ENCODE peak calls at places on chromosomes 1 and 21, in six cellular contexts. W, V, U, F, D and J are unnamed samples.

GRCh38 chr1:245599413-245600174 is 444.8 kb downstream of the KIF26B start:
- DNase-seq in W (peak; percentile 99), V (no peak), U (peak; percentile 84), F (no peak), D (peak; percentile 75), J (no peak)

GRCh38 chr1:25549273-25550154 is 6.1 kb downstream of the LDLRAP1 start:
- DNase-seq in W (no peak), V (no peak), U (peak; percentile 81), F (peak; percentile 87), D (peak; percentile 80), J (no peak)

GRCh38 chr1:167601442-167602380 is 28.3 kb upstream of the RCSD1 start:
- DNase-seq in W (no peak), V (no peak), U (no peak), F (no peak), D (peak; percentile 81), J (no peak)

GRCh38 chr1:101261629-101262028 is 24.8 kb downstream of the S1PR1 start:
- DNase-seq in W (no peak), V (no peak), U (no peak), F (no peak), D (no peak), J (no peak)

GRCh38 chr1:83857705-83858104 is 141.2 kb downstream of the TTLL7 start:
- DNase-seq in W (no peak), V (no peak), U (no peak), F (no peak), D (no peak), J (no peak)

GRCh38 chr1:160459687-160460086 is 59.3 kb downstream of the VANGL2 start:
- DNase-seq in W (no peak), V (no peak), U (no peak), F (no peak), D (no peak), J (no peak)

GRCh38 chr21:38323721-38324591 is 67.2 kb downstream of the KCNJ15 start:
- DNase-seq in W (peak; percentile 70), V (no peak), U (peak; percentile 95), F (no peak), D (no peak), J (no peak)

GRCh38 chr1:230208619-230209261 is 141.7 kb downstream of the GALNT2 start:
- DNase-seq in W (no peak), V (no peak), U (no peak), F (no peak), D (no peak), J (no peak)

GRCh38 chr1:58904299-58905125 is 120.7 kb upstream of the JUN start:
- DNase-seq in W (no peak), V (no peak), U (no peak), F (no peak), D (no peak), J (no peak)

GRCh38 chr1:61844006-61844405 is 101.7 kb downstream of the PATJ start:
- DNase-seq in W (no peak), V (no peak), U (no peak), F (no peak), D (no peak), J (no peak)

GRCh38 chr1:33219886-33220661 is 36.2 kb upstream of the ZNF362 start:
- DNase-seq in W (no peak), V (no peak), U (peak; percentile 55), F (peak; percentile 33), D (no peak), J (no peak)

GRCh38 chr1:31669786-31670582 is 25.3 kb upstream of the PEF1 start:
- DNase-seq in W (peak; percentile 62), V (peak; percentile 42), U (peak; percentile 68), F (peak; percentile 73), D (peak; percentile 58), J (no peak)

GRCh38 chr1:23664837-23665795 is 26.5 kb upstream of the RPL11 start:
- DNase-seq in W (peak; percentile 26), V (no peak), U (peak; percentile 34), F (peak; percentile 24), D (peak; percentile 81), J (no peak)

GRCh38 chr21:29538115-29538514 is 239.4 kb downstream of the BACH1 start:
- DNase-seq in W (peak; percentile 50), V (no peak), U (peak; percentile 68), F (no peak), D (no peak), J (no peak)

GRCh38 chr21:42578761-42579415 is 65.2 kb downstream of the SLC37A1 start:
- DNase-seq in W (no peak), V (no peak), U (no peak), F (no peak), D (no peak), J (no peak)

GRCh38 chr21:33300701-33301631 is 23.8 kb upstream of the IFNAR1 start:
- DNase-seq in W (no peak), V (no peak), U (no peak), F (no peak), D (no peak), J (no peak)

GRCh38 chr1:43704838-43705237 is 2.5 kb upstream of the ST3GAL3 start:
- DNase-seq in W (peak; percentile 55), V (no peak), U (no peak), F (peak; percentile 5), D (peak; percentile 56), J (no peak)

GRCh38 chr1:39574646-39575045 is 1.9 kb downstream of the PABPC4 start:
- DNase-seq in W (peak; percentile 19), V (no peak), U (peak; percentile 41), F (no peak), D (no peak), J (no peak)